ENCODE peak calls at places on chromosome 1, in seven cellular contexts. O is activated CD4-positive, alpha-beta memory T cell treated with anti-CD3 and anti-CD28 coated beads, Interleukin-2, amount 10 ng/mL, durations not matched to agents 7 days and 5 days; V is A549; S is HTR-8/SVneo; D is islet precursor cell; T is H54; E is Panc1. X is an unnamed sample.

GRCh38 chr1:52769346-52770033 is 43.2 kb downstream of the ZYG11B start:
- DNase-seq in D (no peak), S (no peak), O (no peak), V (no peak), E (no peak), T (no peak), X (no peak)

GRCh38 chr1:72037745-72038343 is 244.5 kb downstream of the NEGR1 start:
- DNase-seq in O (no peak), V (peak; percentile 32), T (no peak), S (no peak), E (no peak), D (no peak), X (no peak)

GRCh38 chr1:14561014-14561693 is 37.3 kb upstream of the KAZN start:
- DNase-seq in S (no peak), E (no peak), O (no peak), V (no peak), T (peak; percentile 51), D (no peak), X (no peak)

GRCh38 chr1:52469108-52469507 is 64.7 kb downstream of the PRPF38A start:
- DNase-seq in S (no peak), E (no peak), T (no peak), O (no peak), D (no peak), V (no peak), X (no peak)

GRCh38 chr1:33126411-33127000 is 45.6 kb downstream of the AZIN2 start:
- DNase-seq in O (peak; percentile 14), V (no peak), D (no peak), E (no peak), S (no peak), T (no peak), X (peak; percentile 54)

GRCh38 chr1:10467078-10467477 is 5.3 kb downstream of the DFFA start:
- DNase-seq in O (no peak), T (no peak), V (no peak), S (no peak), D (peak; percentile 56), E (no peak), X (no peak)

GRCh38 chr1:77583483-77583882 is 99.0 kb downstream of the ZZZ3 start:
- DNase-seq in T (no peak), O (no peak), E (no peak), S (no peak), V (no peak), D (no peak), X (no peak)

GRCh38 chr1:227666286-227666685 is 68.8 kb downstream of the JMJD4 start:
- DNase-seq in S (no peak), T (no peak), D (no peak), O (no peak), E (no peak), V (no peak), X (no peak)

GRCh38 chr1:204104331-204105222 is 31.7 kb downstream of the SOX13 start:
- DNase-seq in O (peak; percentile 59), S (peak; percentile 54), E (no peak), V (peak; percentile 53), D (no peak), T (peak; percentile 56), X (no peak)

GRCh38 chr1:38941527-38942019 is at the start of gene RHBDL2:
- DNase-seq in V (peak; percentile 35), O (no peak), T (peak; percentile 95), D (no peak), E (no peak), S (no peak), X (no peak)

GRCh38 chr1:78387872-78388271 is 102.9 kb upstream of the PTGFR start:
- DNase-seq in E (no peak), O (no peak), D (no peak), S (no peak), V (no peak), T (no peak), X (no peak)